ENCODE peak calls at places on chromosomes 13 and 19, in four cellular contexts. C is GM23338, Q is uterus, G is foreskin fibroblast. V is an unnamed sample.

GRCh38 chr13:112351825-112352224 is 24.3 kb upstream of the SPACA7 start:
- DNase-seq in C (no peak), Q (no peak), G (no peak), V (no peak)

GRCh38 chr13:112900691-112901091 is 68.3 kb upstream of the MCF2L start:
- DNase-seq in C (no peak), Q (no peak), G (no peak), V (no peak)

GRCh38 chr19:9054207-9054606 is 32.7 kb upstream of the OR1M1 start:
- DNase-seq in C (no peak), Q (no peak), G (no peak), V (no peak)

GRCh38 chr19:5955638-5955935 is 22.4 kb downstream of the RANBP3 start:
- DNase-seq in C (no peak), Q (no peak), G (no peak), V (no peak)

GRCh38 chr13:78137404-78138142 is 218.9 kb upstream of the EDNRB start:
- DNase-seq in C (peak; percentile 86), Q (no peak), G (peak; percentile 32), V (peak; percentile 29)

GRCh38 chr19:35381318-35381717 is 10.4 kb downstream of the GPR42 start:
- DNase-seq in C (no peak), Q (no peak), G (no peak), V (no peak)

GRCh38 chr19:1505012-1505411 is 7.8 kb downstream of the ADAMTSL5 start:
- DNase-seq in C (no peak), Q (no peak), G (no peak), V (no peak)

GRCh38 chr19:52716578-52716977 is 18.3 kb downstream of the ZNF611 start:
- DNase-seq in C (peak; percentile 86), Q (no peak), G (no peak), V (no peak)

GRCh38 chr19:6014551-6015135 is 36.7 kb upstream of the RANBP3 start:
- DNase-seq in C (no peak), Q (no peak), G (no peak), V (no peak)

GRCh38 chr13:28641600-28641926 is 17.4 kb upstream of the POMP start:
- DNase-seq in C (no peak), Q (no peak), G (no peak), V (no peak)

GRCh38 chr19:13539332-13539731 is 33.1 kb upstream of the CACNA1A start:
- DNase-seq in C (no peak), Q (no peak), G (no peak), V (no peak)

GRCh38 chr13:73355134-73355533 is 296.3 kb downstream of the KLF5 start:
- DNase-seq in C (no peak), Q (no peak), G (no peak), V (no peak)

GRCh38 chr19:17872251-17873001 is 681 bp downstream of the SLC5A5 start:
- DNase-seq in C (peak; percentile 39), Q (no peak), G (no peak), V (no peak)

GRCh38 chr13:83211301-83211700 is 671.0 kb downstream of the SLITRK1 start:
- DNase-seq in C (no peak), Q (no peak), G (peak; percentile 52), V (no peak)

GRCh38 chr19:4557971-4558941 is 1.2 kb downstream of the SEMA6B start:
- DNase-seq in C (peak; percentile 67), Q (peak; percentile 34), G (no peak), V (no peak)

GRCh38 chr19:50835103-50835784 is 1.9 kb upstream of the KLK15 start:
- DNase-seq in C (peak; percentile 47), Q (no peak), G (no peak), V (no peak)
- H3K4me3 ChIP-seq in C (peak overlapping the region; percentile 80), Q (no peak overlapping the region), G (peak overlapping the region; percentile 62), V (peak overlapping the region; percentile 68)

DNA sequence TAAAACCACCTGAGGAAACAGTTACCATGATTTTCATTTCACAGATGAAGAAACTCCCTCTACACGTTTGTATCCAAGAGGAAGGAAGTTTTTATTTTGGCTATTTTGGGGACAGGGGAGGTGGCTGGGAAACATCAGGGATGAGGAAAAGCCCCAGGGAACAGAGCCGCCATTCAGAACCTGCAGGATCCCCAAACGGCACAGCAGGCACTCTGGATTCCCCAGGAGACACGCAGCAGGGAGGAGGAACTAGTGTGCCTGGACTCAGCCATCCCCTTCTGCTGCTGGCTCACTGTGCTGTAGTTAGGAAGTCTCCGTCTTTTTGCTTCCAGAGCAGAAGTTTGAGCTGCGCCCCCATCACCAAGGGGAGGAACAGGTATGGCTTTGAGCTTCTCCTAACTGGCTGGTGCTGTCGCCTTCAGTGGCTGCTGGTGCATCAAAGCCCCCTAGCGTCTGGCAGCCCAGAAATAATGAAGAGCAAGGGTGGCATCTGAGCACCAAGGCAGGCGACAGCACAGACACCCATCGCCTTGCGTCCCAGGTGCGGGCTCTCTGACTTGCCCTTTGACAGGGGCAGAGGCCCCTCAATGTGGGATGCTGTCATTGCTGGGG is 4.2 kb downstream of the NAPA start:
- DNase-seq in C (peak; percentile 37), Q (no peak), G (no peak), V (no peak)
- TF ChIP-seq CTCF in C (no peak), Q (no peak), G (no peak), V (no peak)

GRCh38 chr19:40144151-40144550 is 47.1 kb upstream of the MAP3K10 start:
- DNase-seq in C (no peak), Q (no peak), G (no peak), V (no peak)
- H3K4me3 ChIP-seq in C (no peak overlapping the region), Q (no peak overlapping the region), G (no peak overlapping the region), V (no peak overlapping the region)

DNA sequence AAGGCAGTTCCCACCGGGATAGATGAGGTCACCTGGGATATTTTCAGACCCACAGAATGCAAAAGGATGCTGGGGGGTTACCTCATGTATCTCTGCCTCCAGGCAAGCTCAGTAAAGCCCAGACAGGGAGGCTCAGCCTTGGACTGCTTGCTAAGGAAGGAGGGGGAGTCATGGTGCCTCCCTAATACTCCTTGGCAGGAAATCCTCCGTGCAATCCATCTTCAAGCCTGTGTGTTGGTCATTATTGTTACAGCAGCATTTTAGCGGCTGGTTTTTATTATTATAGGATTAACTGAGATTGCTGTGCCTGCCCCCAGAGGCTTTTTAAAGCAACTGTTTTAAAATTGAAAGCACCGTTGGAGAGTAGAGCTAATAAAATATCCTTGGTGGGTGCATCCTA is 188.5 kb upstream of the UBL3 start:
- DNase-seq in C (no peak), Q (peak; percentile 40), G (no peak), V (no peak)
- TF ChIP-seq CTCF in C (no peak), Q (no peak), G (peak; percentile 26), V (no peak)

V was measured in epithelial cell of proximal tubule.